ENCODE peak calls at places on chromosomes 13 and 19, in four cellular contexts. One of them, this sample, is unnamed.

GRCh38 chr19:55474269-55475265 is 1.9 kb upstream of the ZNF628 start:
- DNase-seq in NCI-H748 treated with DMSO at 0.1 percent for 48 hours: no peak
- DNase-seq in hippocampal formation: no peak
- DNase-seq in cardiac muscle cell: no peak
- DNase-seq in this sample: no peak

GRCh38 chr19:39532233-39533002 is at the start of gene EID2B:
- DNase-seq in NCI-H748 treated with DMSO at 0.1 percent for 48 hours: peak
- DNase-seq in hippocampal formation: peak
- DNase-seq in cardiac muscle cell: peak
- DNase-seq in this sample: peak

GRCh38 chr19:39514840-39515550 is at the start of gene SELENOV:
- DNase-seq in NCI-H748 treated with DMSO at 0.1 percent for 48 hours: no peak
- DNase-seq in hippocampal formation: no peak
- DNase-seq in cardiac muscle cell: no peak
- DNase-seq in this sample: no peak

GRCh38 chr19:39342647-39343305 is 555 bp downstream of the SAMD4B start:
- DNase-seq in NCI-H748 treated with DMSO at 0.1 percent for 48 hours: no peak
- DNase-seq in hippocampal formation: no peak
- DNase-seq in cardiac muscle cell: peak
- DNase-seq in this sample: no peak

GRCh38 chr13:99617474-99618255 is 116.4 kb downstream of the TM9SF2 start:
- DNase-seq in NCI-H748 treated with DMSO at 0.1 percent for 48 hours: peak
- DNase-seq in hippocampal formation: peak
- DNase-seq in cardiac muscle cell: peak
- DNase-seq in this sample: no peak

GRCh38 chr19:54218960-54219661 is 3.7 kb downstream of the LILRB3 start:
- DNase-seq in NCI-H748 treated with DMSO at 0.1 percent for 48 hours: no peak
- DNase-seq in hippocampal formation: no peak
- DNase-seq in cardiac muscle cell: no peak
- DNase-seq in this sample: no peak

GRCh38 chr13:35621989-35622388 is 145.5 kb upstream of the MAB21L1 start:
- DNase-seq in NCI-H748 treated with DMSO at 0.1 percent for 48 hours: no peak
- DNase-seq in hippocampal formation: no peak
- DNase-seq in cardiac muscle cell: peak
- DNase-seq in this sample: no peak

GRCh38 chr13:62040078-62040477 is 624.4 kb upstream of the PCDH20 start:
- DNase-seq in NCI-H748 treated with DMSO at 0.1 percent for 48 hours: no peak
- DNase-seq in hippocampal formation: no peak
- DNase-seq in cardiac muscle cell: no peak
- DNase-seq in this sample: no peak

GRCh38 chr19:41327499-41328156 is 17.7 kb downstream of the CCDC97 start:
- DNase-seq in NCI-H748 treated with DMSO at 0.1 percent for 48 hours: no peak
- DNase-seq in hippocampal formation: no peak
- DNase-seq in cardiac muscle cell: peak
- DNase-seq in this sample: no peak

GRCh38 chr19:37953576-37954303 is 46.7 kb downstream of the SIPA1L3 start:
- DNase-seq in NCI-H748 treated with DMSO at 0.1 percent for 48 hours: no peak
- DNase-seq in hippocampal formation: no peak
- DNase-seq in cardiac muscle cell: peak
- DNase-seq in this sample: no peak

GRCh38 chr19:48393559-48394330 is at the start of gene GRIN2D:
- DNase-seq in NCI-H748 treated with DMSO at 0.1 percent for 48 hours: peak
- DNase-seq in hippocampal formation: no peak
- DNase-seq in cardiac muscle cell: peak
- DNase-seq in this sample: no peak

GRCh38 chr13:50686547-50686946 is 156.9 kb downstream of the DLEU7 start:
- DNase-seq in NCI-H748 treated with DMSO at 0.1 percent for 48 hours: no peak
- DNase-seq in hippocampal formation: no peak
- DNase-seq in cardiac muscle cell: no peak
- DNase-seq in this sample: no peak

GRCh38 chr13:87859261-87859660 is 188.1 kb downstream of the SLITRK5 start:
- DNase-seq in NCI-H748 treated with DMSO at 0.1 percent for 48 hours: no peak
- DNase-seq in hippocampal formation: no peak
- DNase-seq in cardiac muscle cell: no peak
- DNase-seq in this sample: no peak

GRCh38 chr13:42258747-42259146 is 13.2 kb upstream of the AKAP11 start:
- DNase-seq in NCI-H748 treated with DMSO at 0.1 percent for 48 hours: no peak
- DNase-seq in hippocampal formation: no peak
- DNase-seq in cardiac muscle cell: no peak
- DNase-seq in this sample: no peak

GRCh38 chr13:94154362-94154761 is 325.1 kb downstream of the DCT start:
- DNase-seq in NCI-H748 treated with DMSO at 0.1 percent for 48 hours: no peak
- DNase-seq in hippocampal formation: no peak
- DNase-seq in cardiac muscle cell: peak
- DNase-seq in this sample: peak

GRCh38 chr19:35718345-35719041 is 690 bp downstream of the KMT2B start:
- DNase-seq in NCI-H748 treated with DMSO at 0.1 percent for 48 hours: no peak
- DNase-seq in hippocampal formation: no peak
- DNase-seq in cardiac muscle cell: peak
- DNase-seq in this sample: no peak

GRCh38 chr19:38917921-38918491 is 6.0 kb upstream of the CCER2 start:
- DNase-seq in NCI-H748 treated with DMSO at 0.1 percent for 48 hours: no peak
- DNase-seq in hippocampal formation: no peak
- DNase-seq in cardiac muscle cell: peak
- DNase-seq in this sample: no peak

GRCh38 chr13:41276824-41277223 is 13.4 kb upstream of the MTRF1 start:
- DNase-seq in NCI-H748 treated with DMSO at 0.1 percent for 48 hours: no peak
- DNase-seq in hippocampal formation: no peak
- DNase-seq in cardiac muscle cell: no peak
- DNase-seq in this sample: no peak

GRCh38 chr13:113491418-113491883 is 940 bp upstream of the DCUN1D2 start:
- DNase-seq in NCI-H748 treated with DMSO at 0.1 percent for 48 hours: peak
- DNase-seq in hippocampal formation: no peak
- DNase-seq in cardiac muscle cell: peak
- DNase-seq in this sample: no peak

GRCh38 chr13:30835442-30835841 is 70.6 kb upstream of the MEDAG start:
- DNase-seq in NCI-H748 treated with DMSO at 0.1 percent for 48 hours: no peak
- DNase-seq in hippocampal formation: no peak
- DNase-seq in cardiac muscle cell: peak
- DNase-seq in this sample: no peak

GRCh38 chr13:32427852-32428580 is at the start of gene N4BP2L1:
- DNase-seq in NCI-H748 treated with DMSO at 0.1 percent for 48 hours: peak
- DNase-seq in hippocampal formation: peak
- DNase-seq in cardiac muscle cell: peak
- DNase-seq in this sample: peak

GRCh38 chr13:23383151-23383550 is 50.4 kb downstream of the SACS start:
- DNase-seq in NCI-H748 treated with DMSO at 0.1 percent for 48 hours: no peak
- DNase-seq in hippocampal formation: no peak
- DNase-seq in cardiac muscle cell: no peak
- DNase-seq in this sample: no peak

GRCh38 chr19:10321417-10321797 is 5.6 kb upstream of the FDX2 start:
- DNase-seq in NCI-H748 treated with DMSO at 0.1 percent for 48 hours: no peak
- DNase-seq in hippocampal formation: no peak
- DNase-seq in cardiac muscle cell: no peak
- DNase-seq in this sample: no peak

GRCh38 chr19:49799798-49800376 is 13.2 kb downstream of the FUZ start:
- DNase-seq in NCI-H748 treated with DMSO at 0.1 percent for 48 hours: no peak
- DNase-seq in hippocampal formation: no peak
- DNase-seq in cardiac muscle cell: no peak
- DNase-seq in this sample: no peak

GRCh38 chr13:25725104-25725503 is 326.7 kb downstream of the SHISA2 start:
- DNase-seq in NCI-H748 treated with DMSO at 0.1 percent for 48 hours: no peak
- DNase-seq in hippocampal formation: no peak
- DNase-seq in cardiac muscle cell: no peak
- DNase-seq in this sample: no peak

GRCh38 chr13:32911506-32911905 is 104.7 kb upstream of the KL start:
- DNase-seq in NCI-H748 treated with DMSO at 0.1 percent for 48 hours: peak
- DNase-seq in hippocampal formation: peak
- DNase-seq in cardiac muscle cell: peak
- DNase-seq in this sample: no peak

GRCh38 chr19:41774515-41774980 is 19.2 kb downstream of the CEACAM6 start:
- DNase-seq in NCI-H748 treated with DMSO at 0.1 percent for 48 hours: peak
- DNase-seq in hippocampal formation: no peak
- DNase-seq in cardiac muscle cell: no peak
- DNase-seq in this sample: no peak

GRCh38 chr13:95643471-95643813 is 1.1 kb downstream of the DZIP1 start:
- DNase-seq in NCI-H748 treated with DMSO at 0.1 percent for 48 hours: no peak
- DNase-seq in hippocampal formation: no peak
- DNase-seq in cardiac muscle cell: peak
- DNase-seq in this sample: peak

GRCh38 chr19:13838943-13839192 is 38.1 kb upstream of the NANOS3 start:
- DNase-seq in NCI-H748 treated with DMSO at 0.1 percent for 48 hours: no peak
- DNase-seq in hippocampal formation: no peak
- DNase-seq in cardiac muscle cell: no peak
- DNase-seq in this sample: no peak

GRCh38 chr13:51364404-51365008 is 25.0 kb downstream of the SERPINE3 start:
- DNase-seq in NCI-H748 treated with DMSO at 0.1 percent for 48 hours: no peak
- DNase-seq in hippocampal formation: no peak
- DNase-seq in cardiac muscle cell: peak
- DNase-seq in this sample: no peak

GRCh38 chr13:72127031-72127430 is 260.0 kb upstream of the DACH1 start:
- DNase-seq in NCI-H748 treated with DMSO at 0.1 percent for 48 hours: no peak
- DNase-seq in hippocampal formation: no peak
- DNase-seq in cardiac muscle cell: no peak
- DNase-seq in this sample: no peak

GRCh38 chr13:108993346-108993745 is 363.9 kb downstream of the MYO16 start:
- DNase-seq in NCI-H748 treated with DMSO at 0.1 percent for 48 hours: no peak
- DNase-seq in hippocampal formation: no peak
- DNase-seq in cardiac muscle cell: peak
- DNase-seq in this sample: no peak